ENCODE peak calls at places on chromosomes 6 and 20, in ten cellular contexts. One of them, this sample, is unnamed.

GRCh38 chr20:38872036-38872435 is 54.2 kb upstream of the FAM83D start:
- DNase-seq in AG09319: no peak
- DNase-seq in epithelial cell of proximal tubule: peak; percentile 52
- DNase-seq in dorsolateral prefrontal cortex: no peak
- DNase-seq in Panc1: no peak
- DNase-seq in natural killer cell: no peak
- DNase-seq in psoas muscle: no peak
- DNase-seq in neural crest cell: no peak
- DNase-seq in pancreas: no peak
- DNase-seq in SK-N-SH: no peak
- DNase-seq in this sample: no peak

GRCh38 chr6:144493035-144493910 is 208.1 kb downstream of the UTRN start:
- DNase-seq in AG09319: no peak
- DNase-seq in epithelial cell of proximal tubule: no peak
- DNase-seq in dorsolateral prefrontal cortex: no peak
- DNase-seq in Panc1: no peak
- DNase-seq in natural killer cell: no peak
- DNase-seq in psoas muscle: no peak
- DNase-seq in neural crest cell: no peak
- DNase-seq in pancreas: no peak
- DNase-seq in SK-N-SH: no peak
- DNase-seq in this sample: no peak

GRCh38 chr6:46790359-46790874 is 2.8 kb upstream of the MEP1A start:
- DNase-seq in AG09319: no peak
- DNase-seq in epithelial cell of proximal tubule: no peak
- DNase-seq in dorsolateral prefrontal cortex: no peak
- DNase-seq in Panc1: no peak
- DNase-seq in natural killer cell: no peak
- DNase-seq in psoas muscle: no peak
- DNase-seq in neural crest cell: no peak
- DNase-seq in pancreas: no peak
- DNase-seq in SK-N-SH: no peak
- DNase-seq in this sample: no peak

GRCh38 chr20:11178946-11179654 is 505.3 kb upstream of the JAG1 start:
- DNase-seq in AG09319: no peak
- DNase-seq in epithelial cell of proximal tubule: peak; percentile 82
- DNase-seq in dorsolateral prefrontal cortex: no peak
- DNase-seq in Panc1: peak; percentile 55
- DNase-seq in natural killer cell: no peak
- DNase-seq in psoas muscle: no peak
- DNase-seq in neural crest cell: no peak
- DNase-seq in pancreas: no peak
- DNase-seq in SK-N-SH: no peak
- DNase-seq in this sample: no peak

GRCh38 chr6:154154389-154154967 is 115.4 kb downstream of the OPRM1 start:
- DNase-seq in AG09319: peak; percentile 61
- DNase-seq in epithelial cell of proximal tubule: no peak
- DNase-seq in dorsolateral prefrontal cortex: no peak
- DNase-seq in Panc1: peak; percentile 33
- DNase-seq in natural killer cell: peak; percentile 40
- DNase-seq in psoas muscle: no peak
- DNase-seq in neural crest cell: peak; percentile 62
- DNase-seq in pancreas: peak; percentile 26
- DNase-seq in SK-N-SH: peak; percentile 33
- DNase-seq in this sample: no peak

GRCh38 chr6:158627940-158628211 is 16.7 kb downstream of the DYNLT1 start:
- DNase-seq in AG09319: no peak
- DNase-seq in epithelial cell of proximal tubule: no peak
- DNase-seq in dorsolateral prefrontal cortex: no peak
- DNase-seq in Panc1: no peak
- DNase-seq in natural killer cell: no peak
- DNase-seq in psoas muscle: no peak
- DNase-seq in neural crest cell: no peak
- DNase-seq in pancreas: no peak
- DNase-seq in SK-N-SH: no peak
- DNase-seq in this sample: no peak

GRCh38 chr6:32189082-32189741 is 790 bp downstream of the PBX2 start:
- DNase-seq in AG09319: no peak
- DNase-seq in epithelial cell of proximal tubule: no peak
- DNase-seq in dorsolateral prefrontal cortex: no peak
- DNase-seq in Panc1: no peak
- DNase-seq in natural killer cell: no peak
- DNase-seq in psoas muscle: no peak
- DNase-seq in neural crest cell: no peak
- DNase-seq in pancreas: no peak
- DNase-seq in SK-N-SH: no peak
- DNase-seq in this sample: no peak

GRCh38 chr6:168908887-168909286 is 344.8 kb downstream of the THBS2 start:
- DNase-seq in AG09319: peak; percentile 50
- DNase-seq in epithelial cell of proximal tubule: no peak
- DNase-seq in dorsolateral prefrontal cortex: no peak
- DNase-seq in Panc1: no peak
- DNase-seq in natural killer cell: no peak
- DNase-seq in psoas muscle: no peak
- DNase-seq in neural crest cell: no peak
- DNase-seq in pancreas: no peak
- DNase-seq in SK-N-SH: no peak
- DNase-seq in this sample: no peak

GRCh38 chr6:34391711-34392496 is 565 bp downstream of the NUDT3 start:
- DNase-seq in AG09319: no peak
- DNase-seq in epithelial cell of proximal tubule: no peak
- DNase-seq in dorsolateral prefrontal cortex: peak; percentile 53
- DNase-seq in Panc1: no peak
- DNase-seq in natural killer cell: peak; percentile 45
- DNase-seq in psoas muscle: peak; percentile 75
- DNase-seq in neural crest cell: peak; percentile 58
- DNase-seq in pancreas: peak; percentile 63
- DNase-seq in SK-N-SH: no peak
- DNase-seq in this sample: no peak

GRCh38 chr6:37830225-37830624 is 10.7 kb downstream of the ZFAND3 start:
- DNase-seq in AG09319: no peak
- DNase-seq in epithelial cell of proximal tubule: no peak
- DNase-seq in dorsolateral prefrontal cortex: no peak
- DNase-seq in Panc1: no peak
- DNase-seq in natural killer cell: no peak
- DNase-seq in psoas muscle: no peak
- DNase-seq in neural crest cell: no peak
- DNase-seq in pancreas: no peak
- DNase-seq in SK-N-SH: no peak
- DNase-seq in this sample: no peak

GRCh38 chr20:54324041-54324440 is 116.2 kb downstream of the PFDN4 start:
- DNase-seq in AG09319: no peak
- DNase-seq in epithelial cell of proximal tubule: no peak
- DNase-seq in dorsolateral prefrontal cortex: no peak
- DNase-seq in Panc1: no peak
- DNase-seq in natural killer cell: no peak
- DNase-seq in psoas muscle: no peak
- DNase-seq in neural crest cell: no peak
- DNase-seq in pancreas: no peak
- DNase-seq in SK-N-SH: no peak
- DNase-seq in this sample: no peak

GRCh38 chr6:4655196-4656025 is 120.8 kb upstream of the CDYL start:
- DNase-seq in AG09319: no peak
- DNase-seq in epithelial cell of proximal tubule: no peak
- DNase-seq in dorsolateral prefrontal cortex: no peak
- DNase-seq in Panc1: no peak
- DNase-seq in natural killer cell: no peak
- DNase-seq in psoas muscle: no peak
- DNase-seq in neural crest cell: no peak
- DNase-seq in pancreas: no peak
- DNase-seq in SK-N-SH: no peak
- DNase-seq in this sample: no peak

GRCh38 chr6:23308166-23308565 is 738.8 kb downstream of the HDGFL1 start:
- DNase-seq in AG09319: no peak
- DNase-seq in epithelial cell of proximal tubule: no peak
- DNase-seq in dorsolateral prefrontal cortex: no peak
- DNase-seq in Panc1: no peak
- DNase-seq in natural killer cell: no peak
- DNase-seq in psoas muscle: no peak
- DNase-seq in neural crest cell: no peak
- DNase-seq in pancreas: peak; percentile 15
- DNase-seq in SK-N-SH: no peak
- DNase-seq in this sample: no peak

GRCh38 chr20:62688855-62689460 is 19.7 kb upstream of the NTSR1 start:
- DNase-seq in AG09319: no peak
- DNase-seq in epithelial cell of proximal tubule: no peak
- DNase-seq in dorsolateral prefrontal cortex: no peak
- DNase-seq in Panc1: no peak
- DNase-seq in natural killer cell: no peak
- DNase-seq in psoas muscle: no peak
- DNase-seq in neural crest cell: no peak
- DNase-seq in pancreas: no peak
- DNase-seq in SK-N-SH: no peak
- DNase-seq in this sample: no peak

GRCh38 chr20:2172305-2173175 is 70.9 kb downstream of the STK35 start:
- DNase-seq in AG09319: peak; percentile 27
- DNase-seq in epithelial cell of proximal tubule: no peak
- DNase-seq in dorsolateral prefrontal cortex: peak; percentile 69
- DNase-seq in Panc1: peak; percentile 36
- DNase-seq in natural killer cell: peak; percentile 50
- DNase-seq in psoas muscle: peak; percentile 82
- DNase-seq in neural crest cell: peak; percentile 77
- DNase-seq in pancreas: peak; percentile 65
- DNase-seq in SK-N-SH: peak; percentile 82
- DNase-seq in this sample: peak; percentile 27

GRCh38 chr6:37653933-37654565 is 43.6 kb downstream of the MDGA1 start:
- DNase-seq in AG09319: no peak
- DNase-seq in epithelial cell of proximal tubule: no peak
- DNase-seq in dorsolateral prefrontal cortex: no peak
- DNase-seq in Panc1: no peak
- DNase-seq in natural killer cell: no peak
- DNase-seq in psoas muscle: no peak
- DNase-seq in neural crest cell: peak; percentile 34
- DNase-seq in pancreas: no peak
- DNase-seq in SK-N-SH: peak; percentile 64
- DNase-seq in this sample: no peak

DNA sequence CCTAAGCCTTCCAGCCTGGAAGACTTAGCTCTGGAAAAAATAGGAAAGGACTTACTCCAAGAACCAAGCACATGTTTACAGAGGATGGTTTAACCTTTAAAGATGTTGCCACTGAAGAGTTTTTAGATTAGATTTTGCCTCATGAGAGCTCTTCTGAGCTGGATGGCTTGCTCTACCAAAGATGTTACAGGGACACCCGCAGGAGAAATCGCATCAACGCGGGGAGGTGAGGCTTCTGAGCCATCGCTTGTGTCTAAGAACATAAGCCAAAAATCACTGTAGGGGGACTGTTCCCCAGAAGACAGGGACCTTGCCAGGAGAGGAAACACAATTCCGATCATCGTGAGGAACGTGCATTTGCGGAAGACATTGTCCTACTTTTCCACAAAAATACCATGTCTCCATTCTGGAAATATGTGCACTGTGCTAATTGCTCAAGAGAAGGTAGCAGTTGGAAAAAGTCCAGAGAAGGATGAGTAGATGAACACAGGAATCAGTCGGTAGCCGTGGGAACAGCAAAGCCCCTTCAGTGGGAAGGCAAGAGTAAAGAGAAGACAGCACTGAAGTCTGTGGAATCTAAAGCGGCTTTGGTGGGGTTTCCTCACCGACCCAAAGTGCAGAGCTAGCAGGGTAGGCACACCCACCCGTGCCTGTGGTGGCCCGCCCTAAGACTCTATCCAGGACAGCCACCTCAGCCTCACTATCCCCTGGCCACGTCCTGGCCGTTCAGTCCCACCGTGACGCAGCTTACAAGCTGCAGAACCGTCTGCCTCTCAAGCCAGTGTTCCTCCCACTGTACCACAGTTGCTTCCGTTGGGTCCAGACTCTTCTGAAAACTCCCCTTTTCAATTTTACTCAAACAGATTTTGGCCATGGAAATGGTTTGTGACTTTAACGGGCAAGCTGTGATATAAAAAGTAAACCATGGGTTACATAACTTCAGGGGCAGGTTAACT is 334.8 kb downstream of the NRN1 start:
- DNase-seq in AG09319: no peak
- DNase-seq in epithelial cell of proximal tubule: no peak
- DNase-seq in dorsolateral prefrontal cortex: no peak
- DNase-seq in Panc1: no peak
- DNase-seq in natural killer cell: no peak
- DNase-seq in psoas muscle: peak; percentile 56
- DNase-seq in neural crest cell: no peak
- DNase-seq in pancreas: no peak
- DNase-seq in SK-N-SH: no peak
- DNase-seq in this sample: no peak
- TF ChIP-seq CTCF in AG09319: no peak
- TF ChIP-seq CTCF in epithelial cell of proximal tubule: no peak
- TF ChIP-seq CTCF in dorsolateral prefrontal cortex: no peak
- TF ChIP-seq CTCF in Panc1: no peak
- TF ChIP-seq CTCF in natural killer cell: no peak
- TF ChIP-seq CTCF in psoas muscle: no peak
- TF ChIP-seq CTCF in neural crest cell: no peak
- TF ChIP-seq CTCF in pancreas: no peak
- TF ChIP-seq CTCF in SK-N-SH: no peak
- TF ChIP-seq CTCF in this sample: no peak

GRCh38 chr6:124683507-124683906 is 278.7 kb upstream of the RNF217 start:
- DNase-seq in AG09319: no peak
- DNase-seq in epithelial cell of proximal tubule: no peak
- DNase-seq in dorsolateral prefrontal cortex: no peak
- DNase-seq in Panc1: no peak
- DNase-seq in natural killer cell: no peak
- DNase-seq in psoas muscle: no peak
- DNase-seq in neural crest cell: no peak
- DNase-seq in pancreas: no peak
- DNase-seq in SK-N-SH: no peak
- DNase-seq in this sample: no peak
- TF ChIP-seq CTCF in AG09319: no peak
- TF ChIP-seq CTCF in epithelial cell of proximal tubule: no peak
- TF ChIP-seq CTCF in dorsolateral prefrontal cortex: no peak
- TF ChIP-seq CTCF in Panc1: no peak
- TF ChIP-seq CTCF in natural killer cell: no peak
- TF ChIP-seq CTCF in psoas muscle: no peak
- TF ChIP-seq CTCF in neural crest cell: no peak
- TF ChIP-seq CTCF in pancreas: no peak
- TF ChIP-seq CTCF in SK-N-SH: no peak
- TF ChIP-seq CTCF in this sample: no peak

GRCh38 chr20:35735828-35736470 is 6.1 kb downstream of the RBM39 start:
- DNase-seq in AG09319: no peak
- DNase-seq in epithelial cell of proximal tubule: no peak
- DNase-seq in dorsolateral prefrontal cortex: no peak
- DNase-seq in Panc1: no peak
- DNase-seq in natural killer cell: no peak
- DNase-seq in psoas muscle: no peak
- DNase-seq in neural crest cell: no peak
- DNase-seq in pancreas: no peak
- DNase-seq in SK-N-SH: no peak
- DNase-seq in this sample: peak; percentile 42
- TF ChIP-seq CTCF in AG09319: no peak
- TF ChIP-seq CTCF in epithelial cell of proximal tubule: no peak
- TF ChIP-seq CTCF in dorsolateral prefrontal cortex: no peak
- TF ChIP-seq CTCF in Panc1: no peak
- TF ChIP-seq CTCF in natural killer cell: no peak
- TF ChIP-seq CTCF in psoas muscle: no peak
- TF ChIP-seq CTCF in neural crest cell: no peak
- TF ChIP-seq CTCF in pancreas: no peak
- TF ChIP-seq CTCF in SK-N-SH: no peak
- TF ChIP-seq CTCF in this sample: no peak

DNA sequence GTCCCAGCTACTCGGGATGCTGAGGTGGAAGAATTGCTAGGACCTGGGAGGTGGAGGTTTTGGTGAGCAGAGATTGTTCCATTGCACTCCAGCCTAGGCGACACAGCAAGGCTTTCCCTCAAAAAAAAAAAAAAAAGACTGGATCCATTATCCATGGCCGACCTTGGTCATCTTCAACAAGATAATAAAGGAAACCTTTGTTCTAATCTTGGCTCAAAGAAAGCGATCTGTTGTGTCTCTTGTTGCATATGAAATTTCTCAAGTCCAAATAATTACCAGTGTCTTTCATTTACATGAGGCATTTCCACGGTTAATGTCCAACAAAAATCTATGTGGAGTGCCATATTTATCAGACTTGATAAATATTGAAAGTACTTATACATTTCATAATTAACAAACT is 23.7 kb upstream of the KIF16B start:
- DNase-seq in AG09319: no peak
- DNase-seq in epithelial cell of proximal tubule: no peak
- DNase-seq in dorsolateral prefrontal cortex: no peak
- DNase-seq in Panc1: no peak
- DNase-seq in natural killer cell: no peak
- DNase-seq in psoas muscle: no peak
- DNase-seq in neural crest cell: no peak
- DNase-seq in pancreas: no peak
- DNase-seq in SK-N-SH: no peak
- DNase-seq in this sample: no peak
- TF ChIP-seq CTCF in AG09319: no peak
- TF ChIP-seq CTCF in epithelial cell of proximal tubule: no peak
- TF ChIP-seq CTCF in dorsolateral prefrontal cortex: no peak
- TF ChIP-seq CTCF in Panc1: no peak
- TF ChIP-seq CTCF in natural killer cell: no peak
- TF ChIP-seq CTCF in psoas muscle: no peak
- TF ChIP-seq CTCF in neural crest cell: no peak
- TF ChIP-seq CTCF in pancreas: no peak
- TF ChIP-seq CTCF in SK-N-SH: no peak
- TF ChIP-seq CTCF in this sample: no peak